ENCODE peak calls at places on chromosome 2, in four cellular contexts. K is WERI-Rb-1, O is aorta, I is HCT116. V is an unnamed sample.

GRCh38 chr2:234496835-234497591 is at the start of gene ARL4C:
- DNase-seq in I (no peak), K (peak), O (peak), V (peak)

GRCh38 chr2:79512442-79513401 is at the start of gene CTNNA2:
- DNase-seq in O (peak), K (peak), I (no peak), V (peak)

GRCh38 chr2:133579295-133579694 is 11.0 kb upstream of the NCKAP5 start:
- DNase-seq in I (no peak), K (no peak), O (no peak), V (no peak)

GRCh38 chr2:238016526-238016925 is 44.3 kb upstream of the SCLY start:
- DNase-seq in O (no peak), I (no peak), K (no peak), V (no peak)

GRCh38 chr2:190858817-190859216 is 21.8 kb upstream of the GLS start:
- DNase-seq in I (no peak), K (no peak), O (no peak), V (no peak)

GRCh38 chr2:204948822-204949221 is 403.5 kb downstream of the PARD3B start:
- DNase-seq in K (no peak), O (no peak), I (no peak), V (no peak)

GRCh38 chr2:37654932-37655331 is 16.5 kb downstream of the CDC42EP3 start:
- DNase-seq in K (no peak), O (no peak), I (no peak), V (no peak)

GRCh38 chr2:195572894-195573293 is 84.1 kb upstream of the SLC39A10 start:
- DNase-seq in K (no peak), O (no peak), I (no peak), V (no peak)

GRCh38 chr2:241564596-241565411 is 6.3 kb downstream of the BOK start:
- DNase-seq in I (no peak), K (no peak), O (peak), V (no peak)

GRCh38 chr2:237552911-237553310 is 13.5 kb upstream of the PRLH start:
- DNase-seq in K (no peak), I (no peak), O (no peak), V (no peak)

GRCh38 chr2:23419171-23420090 is 34.5 kb downstream of the KLHL29 start:
- DNase-seq in I (no peak), K (peak), O (no peak), V (no peak)

GRCh38 chr2:10240161-10240681 is 62.5 kb upstream of the HPCAL1 start:
- DNase-seq in I (no peak), K (no peak), O (peak), V (no peak)

DNA sequence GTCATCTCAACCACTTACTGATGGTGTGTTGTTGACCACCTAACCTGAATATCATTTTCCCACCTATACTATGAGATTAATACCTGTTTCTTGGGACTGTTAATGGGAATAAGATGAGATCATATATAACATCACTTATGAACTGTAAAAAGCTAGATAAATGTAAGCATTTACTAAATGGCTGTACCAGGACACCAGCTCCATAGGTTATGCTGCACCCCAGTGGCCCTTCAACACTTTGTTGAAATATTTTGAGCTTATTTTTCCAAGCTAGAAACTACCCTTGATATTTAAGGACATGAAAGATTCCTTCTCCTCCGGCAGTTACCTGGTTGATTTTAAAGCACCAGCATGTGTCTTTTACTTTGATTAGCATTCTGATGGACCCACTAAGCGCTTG is 138.0 kb upstream of the CDCA7 start:
- DNase-seq in O (no peak), I (no peak), K (no peak), V (no peak)
- H3K27ac ChIP-seq in O (no peak), I (no peak), K (peak), V (no peak)

DNA sequence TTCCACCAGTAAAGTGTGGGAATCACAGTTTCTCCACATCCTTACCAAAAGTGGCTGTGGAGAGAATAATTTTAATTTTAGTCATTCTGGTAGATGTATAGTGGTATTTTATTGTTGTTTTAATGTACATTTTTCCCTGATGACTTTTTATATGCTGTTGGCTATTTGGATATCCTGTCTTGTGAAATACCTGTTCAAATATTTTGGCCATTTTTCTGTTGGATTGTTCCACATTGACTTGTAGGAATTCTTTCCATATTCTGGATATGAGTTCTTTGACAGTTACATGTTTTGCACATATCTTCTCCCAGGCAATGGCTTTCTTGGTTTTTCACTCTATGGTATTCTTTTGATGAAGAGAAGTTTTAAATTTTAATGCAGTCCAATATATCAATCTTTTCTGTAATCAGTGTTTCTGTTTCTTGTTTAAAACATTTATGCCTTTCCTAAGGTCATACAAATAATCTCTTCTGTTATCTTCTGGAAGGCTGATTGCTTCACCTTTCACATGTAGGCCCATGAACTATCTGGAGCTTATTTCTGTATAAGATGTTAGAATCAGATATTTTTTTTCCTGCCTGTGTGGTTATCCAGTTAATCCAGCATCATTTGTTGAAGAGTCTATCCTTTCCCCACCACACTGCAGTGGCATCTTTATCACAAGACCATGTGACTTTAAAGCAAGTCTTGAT is 19.0 kb downstream of the AFTPH start:
- DNase-seq in O (no peak), K (no peak), I (no peak), V (no peak)
- H3K27ac ChIP-seq in O (no peak), K (no peak), I (no peak), V (no peak)

GRCh38 chr2:71395471-71395870 is 57.9 kb upstream of the DYSF start:
- DNase-seq in I (no peak), O (no peak), K (no peak), V (no peak)

GRCh38 chr2:71388214-71388613 is 56.6 kb downstream of the ZNF638 start:
- DNase-seq in I (no peak), K (no peak), O (no peak), V (no peak)

GRCh38 chr2:71393216-71393615 is 60.1 kb upstream of the DYSF start:
- DNase-seq in K (no peak), O (no peak), I (no peak), V (no peak)

GRCh38 chr2:71385008-71385407 is 53.4 kb downstream of the ZNF638 start:
- DNase-seq in O (no peak), I (no peak), K (no peak), V (no peak)

DNA sequence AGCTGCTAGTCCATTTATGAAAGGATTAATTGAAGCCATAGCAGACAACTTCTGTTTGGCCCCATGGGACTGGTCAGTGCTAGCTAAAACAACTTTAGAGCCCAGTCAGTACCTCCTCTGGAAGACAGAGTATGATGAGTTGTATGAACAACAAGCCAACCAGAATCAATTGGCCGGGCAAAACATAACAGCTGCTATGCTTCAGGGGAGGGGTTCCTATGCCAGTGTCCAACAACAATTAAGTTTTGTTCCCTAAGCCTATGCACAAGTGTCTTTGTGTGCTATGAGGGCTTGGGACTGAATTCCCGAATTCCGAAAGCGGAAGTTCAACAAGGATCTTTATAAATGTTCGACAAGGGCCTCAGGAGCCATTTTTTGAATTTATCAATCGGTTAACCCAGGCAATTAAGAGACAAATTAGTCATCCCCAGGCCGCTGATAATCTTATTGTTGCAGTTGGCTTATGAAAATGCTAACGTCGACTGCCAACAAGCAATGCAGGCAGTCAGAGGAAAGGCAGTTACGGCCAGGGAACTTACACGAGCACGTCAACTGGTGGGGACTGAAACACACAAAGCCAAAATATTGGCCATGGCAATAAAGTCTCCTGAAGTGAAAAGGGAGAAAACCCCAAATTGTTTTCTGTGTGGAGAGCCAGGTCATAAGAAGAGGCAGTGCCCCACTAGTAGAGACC is 57.9 kb downstream of the ZNF638 start:
- DNase-seq in O (no peak), I (no peak), K (no peak), V (peak)
- H3K27ac ChIP-seq in O (no peak), I (no peak), K (no peak), V (peak)

GRCh38 chr2:25265802-25266201 is 75.9 kb downstream of the DNMT3A start:
- DNase-seq in K (no peak), O (no peak), I (no peak), V (no peak)
- H3K27ac ChIP-seq in K (no peak), O (no peak), I (no peak), V (no peak)

DNA sequence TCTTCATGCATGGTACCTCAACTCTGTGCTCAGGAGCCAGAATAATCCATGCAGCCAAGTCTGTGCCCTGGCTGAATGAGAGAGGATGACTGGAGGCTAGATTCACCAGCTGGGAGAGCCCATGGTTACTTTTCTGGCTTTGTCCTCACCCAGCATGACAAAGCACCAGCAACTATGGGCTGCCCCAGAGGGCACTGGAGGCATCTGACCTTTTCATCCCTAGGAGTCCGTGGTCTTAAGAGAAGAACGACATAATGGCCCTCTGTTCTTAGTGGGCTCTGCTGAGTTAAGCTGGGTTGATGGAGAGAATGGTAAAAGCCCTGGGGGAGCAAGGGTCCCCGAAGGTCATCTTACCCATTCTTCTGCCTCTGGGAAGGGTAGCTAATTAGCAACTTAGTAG is 54.6 kb upstream of the TNP1 start:
- DNase-seq in I (no peak), O (no peak), K (no peak), V (no peak)
- H3K27ac ChIP-seq in I (no peak), O (no peak), K (no peak), V (no peak)

DNA sequence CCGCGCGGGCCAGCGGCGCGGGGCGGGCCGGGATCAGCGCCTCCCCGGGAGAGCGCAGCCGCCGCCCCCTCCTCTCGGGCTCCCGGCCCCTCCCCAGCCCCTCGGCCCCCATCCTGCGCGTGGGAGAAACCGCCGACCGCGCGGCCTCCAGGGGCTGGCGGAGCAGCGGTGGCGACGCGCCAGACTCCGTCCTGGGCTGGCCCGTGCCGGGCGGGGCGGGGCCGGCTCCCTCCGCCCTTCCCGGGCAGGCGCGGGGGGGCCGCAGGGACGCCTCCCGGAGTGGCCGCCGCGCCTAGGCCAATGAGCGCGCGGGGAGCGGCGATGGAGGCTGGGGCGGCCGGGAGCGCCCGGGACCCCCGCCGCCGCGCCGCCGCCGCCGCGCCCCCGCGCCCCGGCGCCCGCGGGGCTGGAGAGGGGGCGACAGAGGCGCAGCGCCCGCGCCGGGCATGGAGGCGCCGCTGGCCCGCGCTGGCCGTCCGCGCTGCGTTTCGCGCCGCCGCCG is 49.1 kb downstream of the KCNIP3 start:
- DNase-seq in O (peak), K (peak), I (no peak), V (no peak)
- H3K27ac ChIP-seq in O (no peak), K (peak), I (peak), V (no peak)

DNA sequence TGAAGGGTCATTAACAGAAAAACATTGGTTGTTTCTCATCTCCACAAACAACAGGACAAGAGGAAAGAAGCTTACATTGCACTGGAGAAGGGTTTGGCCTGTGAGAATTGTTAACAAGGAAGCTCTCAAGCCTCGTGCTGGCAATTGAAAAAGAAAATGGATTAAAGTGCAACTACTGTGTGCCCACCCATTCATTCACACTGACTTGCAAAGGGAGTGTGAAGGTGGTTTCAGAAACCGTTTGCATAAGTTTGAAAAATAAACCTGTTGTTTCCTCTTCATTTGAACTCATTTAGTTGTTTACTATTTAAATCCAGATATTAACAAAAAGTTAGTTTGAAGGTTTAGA is 68.6 kb upstream of the CD28 start:
- DNase-seq in O (no peak), I (no peak), K (no peak), V (no peak)
- H3K27ac ChIP-seq in O (no peak), I (no peak), K (no peak), V (no peak)

DNA sequence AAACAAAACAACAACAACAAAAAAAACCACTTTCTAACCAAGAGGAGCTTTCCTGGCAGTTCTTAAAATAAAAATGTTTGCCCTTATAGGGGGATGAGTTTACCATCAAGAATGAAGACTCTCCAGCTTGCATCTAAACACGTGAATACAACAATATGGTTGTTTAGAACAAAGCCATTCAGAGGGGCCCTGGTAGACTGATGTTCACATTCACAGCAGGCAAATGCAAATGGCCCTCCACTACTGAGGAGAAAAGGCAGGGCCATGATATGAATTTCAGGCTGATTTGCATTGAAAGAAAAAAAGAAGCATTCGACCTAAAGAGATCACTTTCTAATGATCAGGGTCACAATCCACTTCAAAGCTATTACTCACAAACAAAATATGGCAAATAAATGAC is 65.3 kb upstream of the OTOS start:
- DNase-seq in K (no peak), O (no peak), I (no peak), V (no peak)
- H3K27ac ChIP-seq in K (no peak), O (no peak), I (no peak), V (no peak)

DNA sequence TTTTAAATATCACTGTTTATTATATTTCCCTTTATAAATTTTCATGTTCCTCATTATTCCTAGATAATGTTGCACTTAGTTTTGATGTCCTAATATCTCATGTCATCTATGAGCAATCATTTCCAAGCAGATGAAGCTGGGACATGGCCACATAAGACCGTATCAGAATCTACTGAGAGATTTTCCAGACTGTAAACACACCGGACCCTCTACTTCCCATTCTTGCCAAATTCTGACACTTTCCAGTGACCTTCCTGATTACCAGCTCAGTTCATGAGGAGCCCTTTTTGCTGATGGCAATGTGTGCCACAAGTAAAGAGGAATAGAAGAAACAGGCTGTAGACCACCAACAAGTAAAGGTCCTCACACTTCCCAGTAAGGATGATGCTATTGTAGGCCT is 20.3 kb upstream of the PDE1A start:
- DNase-seq in K (no peak), I (no peak), O (no peak), V (no peak)
- H3K27ac ChIP-seq in K (no peak), I (no peak), O (peak), V (no peak)

GRCh38 chr2:135775420-135775819 is 33.8 kb downstream of the UBXN4 start:
- DNase-seq in K (no peak), I (no peak), O (no peak), V (no peak)

GRCh38 chr2:135768863-135769262 is 27.2 kb downstream of the UBXN4 start:
- DNase-seq in K (no peak), O (no peak), I (no peak), V (no peak)

GRCh38 chr2:135776367-135776766 is 34.7 kb downstream of the UBXN4 start:
- DNase-seq in I (no peak), O (no peak), K (no peak), V (no peak)

GRCh38 chr2:135773319-135773718 is 31.7 kb downstream of the UBXN4 start:
- DNase-seq in O (no peak), K (no peak), I (no peak), V (no peak)

GRCh38 chr2:135773917-135774316 is 32.3 kb downstream of the UBXN4 start:
- DNase-seq in I (no peak), O (no peak), K (no peak), V (no peak)
- H3K27ac ChIP-seq in I (no peak), O (no peak), K (no peak), V (no peak)